ENCODE peak calls at places on chromosomes 16 and 17, in five cellular contexts. One of them, this sample, is unnamed.

GRCh38 chr16:67967183-67967955 is 1.1 kb downstream of the SLC12A4 start:
- DNase-seq in GM12878: no peak
- DNase-seq in SK-N-SH: no peak
- DNase-seq in H1: no peak
- DNase-seq in HCT116: no peak
- DNase-seq in this sample: no peak

GRCh38 chr17:63222655-63223054 is 223.5 kb downstream of the CYB561 start:
- DNase-seq in GM12878: no peak
- DNase-seq in SK-N-SH: no peak
- DNase-seq in H1: no peak
- DNase-seq in HCT116: peak
- DNase-seq in this sample: no peak

GRCh38 chr17:43211480-43212402 is at the start of gene TMEM106A:
- DNase-seq in GM12878: peak
- DNase-seq in SK-N-SH: no peak
- DNase-seq in H1: peak
- DNase-seq in HCT116: peak
- DNase-seq in this sample: peak

GRCh38 chr16:30484887-30485286 is 12.3 kb downstream of the ITGAL start:
- DNase-seq in GM12878: no peak
- DNase-seq in SK-N-SH: no peak
- DNase-seq in H1: no peak
- DNase-seq in HCT116: no peak
- DNase-seq in this sample: no peak

GRCh38 chr17:50161911-50162288 is 3.9 kb upstream of the SGCA start:
- DNase-seq in GM12878: no peak
- DNase-seq in SK-N-SH: no peak
- DNase-seq in H1: no peak
- DNase-seq in HCT116: no peak
- DNase-seq in this sample: no peak

GRCh38 chr17:35749560-35750412 is 3.3 kb downstream of the GAS2L2 start:
- DNase-seq in GM12878: no peak
- DNase-seq in SK-N-SH: peak
- DNase-seq in H1: no peak
- DNase-seq in HCT116: no peak
- DNase-seq in this sample: no peak

GRCh38 chr16:78237856-78238255 is 138.4 kb downstream of the WWOX start:
- DNase-seq in GM12878: no peak
- DNase-seq in SK-N-SH: no peak
- DNase-seq in H1: no peak
- DNase-seq in HCT116: no peak
- DNase-seq in this sample: no peak

GRCh38 chr16:69166221-69166833 is 20.6 kb upstream of the SNTB2 start:
- DNase-seq in GM12878: no peak
- DNase-seq in SK-N-SH: no peak
- DNase-seq in H1: no peak
- DNase-seq in HCT116: no peak
- DNase-seq in this sample: no peak

GRCh38 chr17:78706271-78706915 is 75.7 kb downstream of the CYTH1 start:
- DNase-seq in GM12878: peak
- DNase-seq in SK-N-SH: no peak
- DNase-seq in H1: no peak
- DNase-seq in HCT116: no peak
- DNase-seq in this sample: peak

GRCh38 chr17:42101513-42102292 is 3.4 kb upstream of the ZNF385C start:
- DNase-seq in GM12878: no peak
- DNase-seq in SK-N-SH: peak
- DNase-seq in H1: peak
- DNase-seq in HCT116: peak
- DNase-seq in this sample: peak

GRCh38 chr17:34673995-34674900 is 94.9 kb downstream of the TMEM132E start:
- DNase-seq in GM12878: no peak
- DNase-seq in SK-N-SH: no peak
- DNase-seq in H1: peak
- DNase-seq in HCT116: no peak
- DNase-seq in this sample: peak

GRCh38 chr16:89931305-89931896 is 8.3 kb downstream of the TUBB3 start:
- DNase-seq in GM12878: no peak
- DNase-seq in SK-N-SH: no peak
- DNase-seq in H1: no peak
- DNase-seq in HCT116: no peak
- DNase-seq in this sample: no peak

DNA sequence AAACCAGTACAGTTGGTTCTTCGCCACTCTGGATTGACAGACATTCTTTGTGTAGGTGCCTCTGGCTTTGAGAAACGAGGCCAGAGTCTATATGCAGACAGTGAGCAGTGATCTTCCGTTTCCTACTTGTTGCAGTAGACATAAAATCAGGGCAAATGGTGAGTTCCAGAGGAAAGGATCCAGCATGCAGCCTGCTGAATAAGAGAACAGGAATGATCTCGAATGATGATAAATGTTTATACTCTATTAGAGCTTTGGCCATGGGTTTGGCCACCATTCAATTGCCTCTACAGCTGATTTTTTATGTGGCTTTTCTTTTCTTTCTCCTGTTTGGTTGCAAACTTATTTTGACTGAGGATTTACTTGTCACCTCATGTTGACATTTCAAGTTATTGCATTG is 286.7 kb downstream of the IRX3 start:
- DNase-seq in GM12878: no peak
- DNase-seq in SK-N-SH: no peak
- DNase-seq in H1: no peak
- DNase-seq in HCT116: no peak
- DNase-seq in this sample: no peak
- TF ChIP-seq JUND in GM12878: no peak
- TF ChIP-seq JUND in SK-N-SH: no peak
- TF ChIP-seq JUND in H1: no peak
- TF ChIP-seq JUND in HCT116: no peak
- TF ChIP-seq JUND in this sample: no peak

GRCh38 chr17:73390221-73390620 is 78.4 kb upstream of the CDC42EP4 start:
- DNase-seq in GM12878: no peak
- DNase-seq in SK-N-SH: no peak
- DNase-seq in H1: no peak
- DNase-seq in HCT116: no peak
- DNase-seq in this sample: no peak
- TF ChIP-seq JUND in GM12878: no peak
- TF ChIP-seq JUND in SK-N-SH: no peak
- TF ChIP-seq JUND in H1: no peak
- TF ChIP-seq JUND in HCT116: no peak
- TF ChIP-seq JUND in this sample: no peak

GRCh38 chr17:2011421-2012371 is 13.4 kb downstream of the RTN4RL1 start:
- DNase-seq in GM12878: no peak
- DNase-seq in SK-N-SH: no peak
- DNase-seq in H1: no peak
- DNase-seq in HCT116: no peak
- DNase-seq in this sample: peak
- TF ChIP-seq JUND in GM12878: no peak
- TF ChIP-seq JUND in SK-N-SH: no peak
- TF ChIP-seq JUND in H1: no peak
- TF ChIP-seq JUND in HCT116: no peak
- TF ChIP-seq JUND in this sample: peak

GRCh38 chr17:9237661-9238301 is 216.5 kb downstream of the NTN1 start:
- DNase-seq in GM12878: no peak
- DNase-seq in SK-N-SH: no peak
- DNase-seq in H1: no peak
- DNase-seq in HCT116: no peak
- DNase-seq in this sample: no peak
- TF ChIP-seq JUND in GM12878: no peak
- TF ChIP-seq JUND in SK-N-SH: no peak
- TF ChIP-seq JUND in H1: no peak
- TF ChIP-seq JUND in HCT116: no peak
- TF ChIP-seq JUND in this sample: no peak

DNA sequence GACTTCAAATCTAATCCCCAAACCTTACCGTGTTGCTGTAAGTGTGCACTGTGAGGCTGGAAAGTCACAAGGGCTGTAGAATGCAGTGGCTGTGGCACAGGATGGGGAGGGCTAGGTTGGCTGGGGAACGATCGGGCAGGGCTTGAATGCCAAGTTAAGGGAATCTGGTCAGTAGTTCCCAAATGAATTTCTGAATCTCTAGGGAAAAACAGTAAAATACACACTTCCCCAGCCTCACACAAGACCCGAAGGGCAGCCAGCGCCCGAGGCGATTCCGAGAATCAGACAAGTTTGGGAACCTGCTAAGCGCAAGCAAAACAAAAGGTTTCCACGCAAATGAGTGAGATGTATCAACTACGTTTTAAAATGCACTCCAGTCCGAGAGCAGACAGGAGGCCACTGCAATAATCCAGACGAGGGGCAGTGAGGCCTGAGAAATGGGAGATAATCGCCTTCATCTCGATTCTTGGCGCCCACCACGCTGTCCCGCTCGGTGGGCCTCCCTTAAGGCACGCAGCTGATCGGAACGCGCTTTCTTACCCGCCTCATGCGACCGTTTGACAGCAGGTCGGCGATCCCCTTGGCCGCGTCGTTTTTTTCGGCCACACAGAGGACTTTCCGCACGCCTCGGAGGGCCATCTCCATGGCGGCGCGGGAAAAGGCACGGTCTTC is 599 bp downstream of the TOP3A start:
- DNase-seq in GM12878: no peak
- DNase-seq in SK-N-SH: no peak
- DNase-seq in H1: no peak
- DNase-seq in HCT116: no peak
- DNase-seq in this sample: no peak
- TF ChIP-seq JUND in GM12878: no peak
- TF ChIP-seq JUND in SK-N-SH: no peak
- TF ChIP-seq JUND in H1: no peak
- TF ChIP-seq JUND in HCT116: no peak
- TF ChIP-seq JUND in this sample: no peak

DNA sequence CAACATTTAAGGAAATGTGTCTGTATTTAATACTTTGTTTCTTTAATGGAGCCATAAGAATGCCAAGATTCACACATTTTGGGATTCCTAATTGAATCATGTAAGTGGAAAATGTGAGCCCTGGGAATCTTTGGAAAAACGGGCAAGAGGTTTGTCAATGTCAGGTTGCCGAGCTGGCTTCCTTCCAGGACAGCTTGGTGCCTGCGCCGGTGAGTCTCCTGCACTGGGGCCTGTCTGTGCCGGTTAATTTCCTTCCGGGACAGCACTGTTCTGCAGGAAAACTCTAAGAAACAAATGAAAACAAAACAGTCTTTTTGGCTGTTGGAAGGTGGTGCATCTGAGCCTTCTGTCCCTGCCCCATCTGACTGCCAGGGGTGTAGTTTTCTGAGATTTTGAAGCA is 210.7 kb downstream of the HAPSTR1 start:
- DNase-seq in GM12878: no peak
- DNase-seq in SK-N-SH: no peak
- DNase-seq in H1: no peak
- DNase-seq in HCT116: no peak
- DNase-seq in this sample: no peak
- TF ChIP-seq JUND in GM12878: no peak
- TF ChIP-seq JUND in SK-N-SH: no peak
- TF ChIP-seq JUND in H1: no peak
- TF ChIP-seq JUND in HCT116: no peak
- TF ChIP-seq JUND in this sample: no peak

GRCh38 chr16:3518983-3519343 is 18.2 kb downstream of the CLUAP1 start:
- DNase-seq in GM12878: no peak
- DNase-seq in SK-N-SH: no peak
- DNase-seq in H1: no peak
- DNase-seq in HCT116: no peak
- DNase-seq in this sample: no peak
- TF ChIP-seq JUND in GM12878: no peak
- TF ChIP-seq JUND in SK-N-SH: no peak
- TF ChIP-seq JUND in H1: no peak
- TF ChIP-seq JUND in HCT116: no peak
- TF ChIP-seq JUND in this sample: no peak

DNA sequence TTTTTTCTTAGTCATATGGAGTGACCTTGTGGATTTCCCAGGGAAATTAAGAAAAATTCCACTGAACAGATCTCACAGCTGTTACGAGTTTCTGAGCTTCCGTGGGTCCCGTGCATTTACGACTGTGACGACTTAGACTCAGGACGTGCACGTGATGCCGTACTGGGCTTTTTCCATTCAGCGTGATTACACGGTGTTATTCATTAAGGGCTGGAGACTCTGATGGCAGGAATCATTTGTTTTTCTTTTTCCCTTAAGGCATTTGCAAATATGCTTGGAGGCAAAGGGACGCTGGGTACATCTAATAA is 57.2 kb downstream of the TBC1D16 start:
- DNase-seq in GM12878: no peak
- DNase-seq in SK-N-SH: no peak
- DNase-seq in H1: no peak
- DNase-seq in HCT116: no peak
- DNase-seq in this sample: no peak
- TF ChIP-seq JUND in GM12878: no peak
- TF ChIP-seq JUND in SK-N-SH: no peak
- TF ChIP-seq JUND in H1: no peak
- TF ChIP-seq JUND in HCT116: no peak
- TF ChIP-seq JUND in this sample: no peak

DNA sequence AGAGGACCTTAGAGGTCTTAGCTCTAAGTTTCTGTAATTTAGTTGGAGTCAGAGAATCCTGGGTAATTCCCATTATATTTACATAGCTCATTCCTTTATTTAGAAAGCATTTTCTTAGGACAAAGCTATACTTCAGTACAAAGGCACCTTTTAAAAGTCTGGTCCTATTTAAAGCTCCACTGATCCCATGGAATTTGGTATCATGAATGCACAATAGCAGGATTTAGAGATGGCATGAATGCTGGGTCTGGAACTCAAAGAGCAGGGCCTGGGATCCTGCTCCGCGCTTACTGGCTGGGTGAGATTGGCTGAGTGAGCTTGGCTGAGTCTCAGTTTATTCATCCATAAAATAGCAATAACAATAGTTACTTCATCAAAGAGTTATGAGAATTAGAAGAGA is 4.8 kb downstream of the KRT23 start:
- DNase-seq in GM12878: no peak
- DNase-seq in SK-N-SH: no peak
- DNase-seq in H1: no peak
- DNase-seq in HCT116: no peak
- DNase-seq in this sample: no peak
- TF ChIP-seq JUND in GM12878: no peak
- TF ChIP-seq JUND in SK-N-SH: no peak
- TF ChIP-seq JUND in H1: no peak
- TF ChIP-seq JUND in HCT116: no peak
- TF ChIP-seq JUND in this sample: no peak